ENCODE peak calls at places on chromosomes 6 and 20, in ten cellular contexts. One of them, this sample, is unnamed. For H3K9me3 and H3K36me3, the result is how much of the 10 kb centered on the place peaks cover.

GRCh38 chr6:45658958-45659357 is 281.2 kb upstream of the SUPT3H start:
- DNase-seq in suprapubic skin: no peak
- DNase-seq in SK-N-SH: no peak
- DNase-seq in heart left ventricle: no peak
- DNase-seq in small intestine: no peak
- DNase-seq in uterus: no peak
- DNase-seq in tibial artery: no peak
- DNase-seq in fibroblast of lung: no peak
- DNase-seq in adrenal gland: no peak
- DNase-seq in lung: no peak
- DNase-seq in this sample: no peak

GRCh38 chr20:6887966-6888365 is 120.5 kb downstream of the BMP2 start:
- DNase-seq in suprapubic skin: no peak
- DNase-seq in SK-N-SH: no peak
- DNase-seq in heart left ventricle: no peak
- DNase-seq in small intestine: no peak
- DNase-seq in uterus: no peak
- DNase-seq in tibial artery: no peak
- DNase-seq in fibroblast of lung: no peak
- DNase-seq in adrenal gland: no peak
- DNase-seq in lung: no peak
- DNase-seq in this sample: no peak

GRCh38 chr6:32046450-32047083 is 8.4 kb downstream of the CYP21A2 start:
- DNase-seq in suprapubic skin: peak
- DNase-seq in SK-N-SH: peak
- DNase-seq in heart left ventricle: peak
- DNase-seq in small intestine: no peak
- DNase-seq in uterus: peak
- DNase-seq in tibial artery: peak
- DNase-seq in fibroblast of lung: peak
- DNase-seq in adrenal gland: peak
- DNase-seq in lung: no peak
- DNase-seq in this sample: no peak

GRCh38 chr6:154399097-154399496 is 42.5 kb upstream of the IPCEF1 start:
- DNase-seq in suprapubic skin: no peak
- DNase-seq in SK-N-SH: no peak
- DNase-seq in heart left ventricle: no peak
- DNase-seq in small intestine: no peak
- DNase-seq in uterus: no peak
- DNase-seq in tibial artery: no peak
- DNase-seq in fibroblast of lung: no peak
- DNase-seq in adrenal gland: no peak
- DNase-seq in lung: no peak
- DNase-seq in this sample: peak

GRCh38 chr20:50215101-50215500 is 24.5 kb downstream of the CEBPB start:
- DNase-seq in suprapubic skin: no peak
- DNase-seq in SK-N-SH: no peak
- DNase-seq in heart left ventricle: no peak
- DNase-seq in small intestine: no peak
- DNase-seq in uterus: no peak
- DNase-seq in tibial artery: peak
- DNase-seq in fibroblast of lung: peak
- DNase-seq in adrenal gland: no peak
- DNase-seq in lung: no peak
- DNase-seq in this sample: no peak

GRCh38 chr6:159104931-159105330 is 60.1 kb upstream of the TAGAP start:
- DNase-seq in suprapubic skin: no peak
- DNase-seq in SK-N-SH: no peak
- DNase-seq in heart left ventricle: no peak
- DNase-seq in small intestine: no peak
- DNase-seq in uterus: no peak
- DNase-seq in tibial artery: peak
- DNase-seq in fibroblast of lung: no peak
- DNase-seq in adrenal gland: no peak
- DNase-seq in lung: no peak
- DNase-seq in this sample: no peak

GRCh38 chr6:66926060-66926459 is 1219.0 kb upstream of the EYS start:
- DNase-seq in suprapubic skin: no peak
- DNase-seq in SK-N-SH: no peak
- DNase-seq in heart left ventricle: no peak
- DNase-seq in small intestine: no peak
- DNase-seq in uterus: no peak
- DNase-seq in tibial artery: no peak
- DNase-seq in fibroblast of lung: peak
- DNase-seq in adrenal gland: no peak
- DNase-seq in lung: no peak
- DNase-seq in this sample: peak

GRCh38 chr6:109739671-109740070 is 48.6 kb downstream of the FIG4 start:
- DNase-seq in suprapubic skin: no peak
- DNase-seq in SK-N-SH: no peak
- DNase-seq in heart left ventricle: no peak
- DNase-seq in small intestine: no peak
- DNase-seq in uterus: no peak
- DNase-seq in tibial artery: no peak
- DNase-seq in fibroblast of lung: no peak
- DNase-seq in adrenal gland: peak
- DNase-seq in lung: no peak
- DNase-seq in this sample: no peak

GRCh38 chr20:549720-550496 is 6.3 kb upstream of the CSNK2A1 start:
- DNase-seq in suprapubic skin: no peak
- DNase-seq in SK-N-SH: no peak
- DNase-seq in heart left ventricle: no peak
- DNase-seq in small intestine: no peak
- DNase-seq in uterus: no peak
- DNase-seq in tibial artery: no peak
- DNase-seq in fibroblast of lung: no peak
- DNase-seq in adrenal gland: no peak
- DNase-seq in lung: no peak
- DNase-seq in this sample: no peak

GRCh38 chr6:37209461-37210205 is 39.7 kb downstream of the PIM1 start:
- DNase-seq in suprapubic skin: no peak
- DNase-seq in SK-N-SH: no peak
- DNase-seq in heart left ventricle: no peak
- DNase-seq in small intestine: no peak
- DNase-seq in uterus: no peak
- DNase-seq in tibial artery: no peak
- DNase-seq in fibroblast of lung: no peak
- DNase-seq in adrenal gland: no peak
- DNase-seq in lung: no peak
- DNase-seq in this sample: no peak

GRCh38 chr6:13787146-13787545 is 27.2 kb downstream of the MCUR1 start:
- DNase-seq in suprapubic skin: no peak
- DNase-seq in SK-N-SH: no peak
- DNase-seq in heart left ventricle: no peak
- DNase-seq in small intestine: no peak
- DNase-seq in uterus: no peak
- DNase-seq in tibial artery: no peak
- DNase-seq in fibroblast of lung: no peak
- DNase-seq in adrenal gland: no peak
- DNase-seq in lung: no peak
- DNase-seq in this sample: no peak

GRCh38 chr20:63522981-63523611 is 2.5 kb downstream of the PPDPF start:
- DNase-seq in suprapubic skin: peak
- DNase-seq in SK-N-SH: no peak
- DNase-seq in heart left ventricle: peak
- DNase-seq in small intestine: no peak
- DNase-seq in uterus: peak
- DNase-seq in tibial artery: no peak
- DNase-seq in fibroblast of lung: no peak
- DNase-seq in adrenal gland: no peak
- DNase-seq in lung: no peak
- DNase-seq in this sample: no peak

GRCh38 chr6:95923518-95923917 is 92.3 kb upstream of the FUT9 start:
- DNase-seq in suprapubic skin: no peak
- DNase-seq in SK-N-SH: peak
- DNase-seq in heart left ventricle: no peak
- DNase-seq in small intestine: peak
- DNase-seq in uterus: no peak
- DNase-seq in tibial artery: no peak
- DNase-seq in fibroblast of lung: no peak
- DNase-seq in adrenal gland: no peak
- DNase-seq in lung: no peak
- DNase-seq in this sample: peak

GRCh38 chr6:20266851-20267608 is 54.8 kb upstream of the MBOAT1 start:
- DNase-seq in suprapubic skin: no peak
- DNase-seq in SK-N-SH: no peak
- DNase-seq in heart left ventricle: no peak
- DNase-seq in small intestine: peak
- DNase-seq in uterus: no peak
- DNase-seq in tibial artery: no peak
- DNase-seq in fibroblast of lung: no peak
- DNase-seq in adrenal gland: no peak
- DNase-seq in lung: no peak
- DNase-seq in this sample: no peak

GRCh38 chr6:16544006-16544405 is 217.3 kb downstream of the ATXN1 start:
- DNase-seq in suprapubic skin: no peak
- DNase-seq in SK-N-SH: no peak
- DNase-seq in heart left ventricle: peak
- DNase-seq in small intestine: no peak
- DNase-seq in uterus: peak
- DNase-seq in tibial artery: peak
- DNase-seq in fibroblast of lung: peak
- DNase-seq in adrenal gland: peak
- DNase-seq in lung: no peak
- DNase-seq in this sample: peak

GRCh38 chr6:109258129-109258528 is 124.1 kb downstream of the CD164 start:
- DNase-seq in suprapubic skin: no peak
- DNase-seq in SK-N-SH: no peak
- DNase-seq in heart left ventricle: no peak
- DNase-seq in small intestine: no peak
- DNase-seq in uterus: no peak
- DNase-seq in tibial artery: no peak
- DNase-seq in fibroblast of lung: no peak
- DNase-seq in adrenal gland: no peak
- DNase-seq in lung: no peak
- DNase-seq in this sample: no peak

GRCh38 chr6:86529635-86530034 is 407.7 kb upstream of the HTR1E start:
- DNase-seq in suprapubic skin: no peak
- DNase-seq in SK-N-SH: no peak
- DNase-seq in heart left ventricle: no peak
- DNase-seq in small intestine: no peak
- DNase-seq in uterus: no peak
- DNase-seq in tibial artery: no peak
- DNase-seq in fibroblast of lung: no peak
- DNase-seq in adrenal gland: no peak
- DNase-seq in lung: no peak
- DNase-seq in this sample: no peak

GRCh38 chr6:28207244-28208179 is 17.6 kb upstream of the ZSCAN9 start:
- DNase-seq in suprapubic skin: no peak
- DNase-seq in SK-N-SH: peak
- DNase-seq in heart left ventricle: no peak
- DNase-seq in small intestine: peak
- DNase-seq in uterus: no peak
- DNase-seq in tibial artery: no peak
- DNase-seq in fibroblast of lung: peak
- DNase-seq in adrenal gland: no peak
- DNase-seq in lung: no peak
- DNase-seq in this sample: peak

GRCh38 chr6:50610562-50610961 is 102.8 kb upstream of the TFAP2D start:
- DNase-seq in suprapubic skin: no peak
- DNase-seq in SK-N-SH: peak
- DNase-seq in heart left ventricle: no peak
- DNase-seq in small intestine: no peak
- DNase-seq in uterus: no peak
- DNase-seq in tibial artery: no peak
- DNase-seq in fibroblast of lung: peak
- DNase-seq in adrenal gland: no peak
- DNase-seq in lung: no peak
- DNase-seq in this sample: peak

GRCh38 chr6:95408111-95408510 is 169.2 kb upstream of the MANEA start:
- DNase-seq in suprapubic skin: no peak
- DNase-seq in SK-N-SH: no peak
- DNase-seq in heart left ventricle: no peak
- DNase-seq in small intestine: no peak
- DNase-seq in uterus: no peak
- DNase-seq in tibial artery: no peak
- DNase-seq in fibroblast of lung: no peak
- DNase-seq in adrenal gland: no peak
- DNase-seq in lung: no peak
- DNase-seq in this sample: no peak

GRCh38 chr20:16132399-16132798 is 440.8 kb downstream of the KIF16B start:
- DNase-seq in suprapubic skin: no peak
- DNase-seq in SK-N-SH: no peak
- DNase-seq in heart left ventricle: no peak
- DNase-seq in small intestine: no peak
- DNase-seq in uterus: no peak
- DNase-seq in tibial artery: no peak
- DNase-seq in fibroblast of lung: no peak
- DNase-seq in adrenal gland: no peak
- DNase-seq in lung: no peak
- DNase-seq in this sample: no peak

GRCh38 chr6:56268266-56268665 is 20.9 kb upstream of the COL21A1 start:
- DNase-seq in suprapubic skin: no peak
- DNase-seq in SK-N-SH: no peak
- DNase-seq in heart left ventricle: no peak
- DNase-seq in small intestine: no peak
- DNase-seq in uterus: no peak
- DNase-seq in tibial artery: no peak
- DNase-seq in fibroblast of lung: no peak
- DNase-seq in adrenal gland: no peak
- DNase-seq in lung: no peak
- DNase-seq in this sample: no peak
- H3K9me3 ChIP-seq in suprapubic skin: under half
- H3K9me3 ChIP-seq in SK-N-SH: under half
- H3K9me3 ChIP-seq in heart left ventricle: under half
- H3K9me3 ChIP-seq in small intestine: under half
- H3K9me3 ChIP-seq in uterus: under half
- H3K9me3 ChIP-seq in tibial artery: under half
- H3K9me3 ChIP-seq in fibroblast of lung: under half
- H3K9me3 ChIP-seq in adrenal gland: under half
- H3K9me3 ChIP-seq in lung: under half
- H3K9me3 ChIP-seq in this sample: under half

GRCh38 chr6:107879912-107880311 is 55.8 kb upstream of the SCML4 start:
- DNase-seq in suprapubic skin: no peak
- DNase-seq in SK-N-SH: no peak
- DNase-seq in heart left ventricle: no peak
- DNase-seq in small intestine: no peak
- DNase-seq in uterus: no peak
- DNase-seq in tibial artery: no peak
- DNase-seq in fibroblast of lung: no peak
- DNase-seq in adrenal gland: no peak
- DNase-seq in lung: no peak
- DNase-seq in this sample: no peak
- H3K36me3 ChIP-seq in suprapubic skin: half or more
- H3K36me3 ChIP-seq in SK-N-SH: under half
- H3K36me3 ChIP-seq in heart left ventricle: half or more
- H3K36me3 ChIP-seq in small intestine: under half
- H3K36me3 ChIP-seq in uterus: under half
- H3K36me3 ChIP-seq in tibial artery: half or more
- H3K36me3 ChIP-seq in fibroblast of lung: under half
- H3K36me3 ChIP-seq in adrenal gland: under half
- H3K36me3 ChIP-seq in lung: under half
- H3K36me3 ChIP-seq in this sample: under half

GRCh38 chr6:137163732-137164318 is 9.6 kb downstream of the IL22RA2 start:
- DNase-seq in suprapubic skin: no peak
- DNase-seq in SK-N-SH: no peak
- DNase-seq in heart left ventricle: no peak
- DNase-seq in small intestine: no peak
- DNase-seq in uterus: no peak
- DNase-seq in tibial artery: no peak
- DNase-seq in fibroblast of lung: no peak
- DNase-seq in adrenal gland: no peak
- DNase-seq in lung: no peak
- DNase-seq in this sample: no peak
- H3K9me3 ChIP-seq in suprapubic skin: under half
- H3K9me3 ChIP-seq in SK-N-SH: under half
- H3K9me3 ChIP-seq in heart left ventricle: under half
- H3K9me3 ChIP-seq in small intestine: under half
- H3K9me3 ChIP-seq in uterus: under half
- H3K9me3 ChIP-seq in tibial artery: under half
- H3K9me3 ChIP-seq in fibroblast of lung: under half
- H3K9me3 ChIP-seq in adrenal gland: under half
- H3K9me3 ChIP-seq in lung: under half
- H3K9me3 ChIP-seq in this sample: under half

GRCh38 chr20:48676125-48676524 is 151.7 kb downstream of the PREX1 start:
- DNase-seq in suprapubic skin: no peak
- DNase-seq in SK-N-SH: no peak
- DNase-seq in heart left ventricle: no peak
- DNase-seq in small intestine: no peak
- DNase-seq in uterus: no peak
- DNase-seq in tibial artery: no peak
- DNase-seq in fibroblast of lung: no peak
- DNase-seq in adrenal gland: no peak
- DNase-seq in lung: no peak
- DNase-seq in this sample: no peak
- H3K36me3 ChIP-seq in suprapubic skin: under half
- H3K36me3 ChIP-seq in SK-N-SH: under half
- H3K36me3 ChIP-seq in heart left ventricle: under half
- H3K36me3 ChIP-seq in small intestine: under half
- H3K36me3 ChIP-seq in uterus: under half
- H3K36me3 ChIP-seq in tibial artery: under half
- H3K36me3 ChIP-seq in fibroblast of lung: under half
- H3K36me3 ChIP-seq in adrenal gland: under half
- H3K36me3 ChIP-seq in lung: under half
- H3K36me3 ChIP-seq in this sample: under half